ENCODE peak calls at places on chromosomes 1 and 21, in ten cellular contexts. N, O, I, E, K, J, W, A, U and L are unnamed samples.

GRCh38 chr1:83115785-83116184 is 883.1 kb downstream of the TTLL7 start:
- DNase-seq in I (no peak), W (no peak), O (no peak), U (no peak), J (no peak), E (no peak), N (no peak), A (no peak), K (no peak), L (no peak)

GRCh38 chr21:44706706-44707615 is 4.4 kb downstream of the TSPEAR start:
- DNase-seq in O (no peak), E (no peak), K (no peak), U (no peak), J (no peak), A (no peak), N (no peak), W (no peak), I (no peak), L (no peak)

GRCh38 chr21:44526096-44526997 is 13.6 kb downstream of the KRTAP10-1 start:
- DNase-seq in O (no peak), J (no peak), A (no peak), W (no peak), U (no peak), I (no peak), E (no peak), N (no peak), K (no peak), L (no peak)

GRCh38 chr1:117237701-117238413 is 27.1 kb upstream of the VTCN1 start:
- DNase-seq in U (no peak), W (peak; percentile 40), O (no peak), A (no peak), N (peak; percentile 61), I (no peak), E (peak; percentile 13), K (no peak), J (no peak), L (no peak)

GRCh38 chr1:60622486-60622885 is 459.9 kb upstream of the NFIA start:
- DNase-seq in U (no peak), J (no peak), K (no peak), W (no peak), N (no peak), A (no peak), O (no peak), E (no peak), I (no peak), L (no peak)

GRCh38 chr1:156598125-156598524 is 3.2 kb downstream of the GPATCH4 start:
- DNase-seq in I (no peak), J (no peak), N (no peak), W (no peak), K (no peak), O (no peak), U (no peak), E (no peak), A (no peak), L (no peak)

GRCh38 chr1:189662190-189662589 is 815.5 kb downstream of the BRINP3 start:
- DNase-seq in U (no peak), A (no peak), K (no peak), N (no peak), J (no peak), O (no peak), I (no peak), W (peak; percentile 51), E (no peak), L (no peak)

GRCh38 chr21:43864806-43865470 is at the start of gene AGPAT3:
- DNase-seq in I (peak; percentile 38), E (no peak), U (no peak), K (peak; percentile 62), A (no peak), J (no peak), O (peak; percentile 67), N (peak; percentile 51), W (no peak), L (no peak)

GRCh38 chr1:89990976-89991831 is 3.7 kb upstream of the ZNF326 start:
- DNase-seq in N (peak; percentile 34), O (no peak), J (no peak), E (no peak), U (no peak), I (no peak), W (peak; percentile 57), K (no peak), A (no peak), L (no peak)

GRCh38 chr1:224784606-224785328 is 144.7 kb upstream of the DNAH14 start:
- DNase-seq in E (no peak), A (no peak), I (no peak), O (no peak), U (no peak), W (peak; percentile 32), K (no peak), N (peak; percentile 86), J (no peak), L (no peak)

GRCh38 chr1:248858096-248858890 is 592 bp downstream of the ZNF692 start:
- DNase-seq in O (peak; percentile 84), I (no peak), A (peak; percentile 76), K (peak; percentile 58), U (peak; percentile 32), W (peak; percentile 65), E (peak; percentile 56), N (peak; percentile 90), J (peak; percentile 81), L (no peak)

GRCh38 chr1:26733392-26733791 is 37.6 kb downstream of the ARID1A start:
- DNase-seq in U (no peak), J (no peak), N (no peak), A (no peak), O (no peak), E (no peak), I (no peak), K (no peak), W (no peak), L (no peak)

GRCh38 chr1:43286533-43286932 is 1.2 kb upstream of the C1orf210 start:
- DNase-seq in J (no peak), I (no peak), N (no peak), O (no peak), U (no peak), K (no peak), E (no peak), A (no peak), W (no peak), L (no peak)

GRCh38 chr1:43284065-43284464 is 1.3 kb downstream of the C1orf210 start:
- DNase-seq in W (no peak), E (no peak), N (no peak), I (no peak), U (no peak), O (no peak), J (no peak), A (no peak), K (no peak), L (no peak)

GRCh38 chr1:43286115-43286514 is 734 bp upstream of the C1orf210 start:
- DNase-seq in U (no peak), W (no peak), N (no peak), A (no peak), J (no peak), K (no peak), E (no peak), I (no peak), O (no peak), L (no peak)

GRCh38 chr1:43285269-43285986 is at the start of gene C1orf210:
- DNase-seq in N (no peak), O (peak; percentile 94), U (no peak), J (peak; percentile 94), W (peak; percentile 83), K (no peak), I (no peak), E (no peak), A (peak; percentile 91), L (peak; percentile 87)

DNA sequence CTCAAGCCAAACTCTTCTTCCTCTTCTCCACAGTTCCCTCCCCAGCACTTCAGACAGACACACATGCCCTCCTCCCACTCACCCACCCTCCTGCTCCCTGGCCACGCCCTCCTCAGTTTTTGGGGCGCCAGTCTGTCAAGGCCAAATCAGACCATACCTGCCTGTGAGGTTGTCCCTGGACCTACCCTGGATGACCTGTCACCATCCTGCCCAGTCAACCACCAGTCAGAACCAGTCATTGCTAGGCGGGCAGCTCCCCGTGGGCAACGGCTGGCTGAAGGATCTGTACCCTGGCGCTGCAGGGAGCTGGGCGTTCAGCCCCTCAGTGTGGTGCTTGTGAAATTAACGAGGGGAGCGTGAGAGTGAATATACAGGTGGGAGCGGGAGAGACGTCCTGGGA is 670 bp downstream of the C1orf210 start:
- DNase-seq in K (no peak), J (no peak), N (no peak), A (no peak), E (no peak), I (no peak), W (no peak), O (no peak), U (no peak), L (no peak)
- H3K4me3 ChIP-seq in K (no peak overlapping the region), J (peak overlapping the region; percentile 18), N (no peak overlapping the region), A (no peak overlapping the region), E (no peak overlapping the region), I (no peak overlapping the region), W (peak overlapping the region; percentile 46), O (peak overlapping the region; percentile 35), U (no peak overlapping the region), L (no peak overlapping the region)

DNA sequence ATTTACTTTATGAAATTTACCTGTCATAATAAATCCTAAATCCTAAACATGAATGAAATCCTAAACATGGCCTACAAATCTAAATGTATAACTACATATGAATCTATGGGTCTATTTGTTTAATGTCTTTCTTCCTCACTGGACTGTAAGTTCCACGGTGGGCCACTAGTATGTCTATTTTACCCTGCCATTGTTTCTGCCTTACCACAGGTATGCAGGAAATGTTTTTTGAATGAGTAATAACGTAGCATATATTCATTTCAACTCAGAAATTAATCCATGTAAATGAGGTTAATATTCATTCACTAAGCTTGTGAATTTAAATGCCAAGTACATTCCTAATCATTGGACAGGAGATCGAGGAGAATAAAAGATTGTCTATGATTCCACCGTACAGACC is 35.3 kb downstream of the B3GALNT2 start:
- DNase-seq in W (peak; percentile 63), J (no peak), U (no peak), K (no peak), I (no peak), E (no peak), O (no peak), N (peak; percentile 46), A (no peak), L (no peak)
- H3K27me3 ChIP-seq in W (no peaks in the 10 kb centered on the region), J (no peaks in the 10 kb centered on the region), U (no peaks in the 10 kb centered on the region), K (no peaks in the 10 kb centered on the region), I (no peaks in the 10 kb centered on the region), E (no peaks in the 10 kb centered on the region), O (no peaks in the 10 kb centered on the region), N (no peaks in the 10 kb centered on the region), A (no peaks in the 10 kb centered on the region), L (no peaks in the 10 kb centered on the region)

GRCh38 chr1:47701283-47701682 is 263.4 kb downstream of the FOXD2 start:
- DNase-seq in E (no peak), I (no peak), U (no peak), J (no peak), N (no peak), W (no peak), A (no peak), O (no peak), K (no peak), L (no peak)
- H3K4me1 ChIP-seq in E (no peaks in the 10 kb centered on the region), I (no peaks in the 10 kb centered on the region), U (no peaks in the 10 kb centered on the region), J (no peaks in the 10 kb centered on the region), N (peaks cover 15% of the 10 kb centered on the region), W (peaks cover 5% of the 10 kb centered on the region), A (no peaks in the 10 kb centered on the region), O (peaks cover 8% of the 10 kb centered on the region), K (no peaks in the 10 kb centered on the region), L (no peaks in the 10 kb centered on the region)

DNA sequence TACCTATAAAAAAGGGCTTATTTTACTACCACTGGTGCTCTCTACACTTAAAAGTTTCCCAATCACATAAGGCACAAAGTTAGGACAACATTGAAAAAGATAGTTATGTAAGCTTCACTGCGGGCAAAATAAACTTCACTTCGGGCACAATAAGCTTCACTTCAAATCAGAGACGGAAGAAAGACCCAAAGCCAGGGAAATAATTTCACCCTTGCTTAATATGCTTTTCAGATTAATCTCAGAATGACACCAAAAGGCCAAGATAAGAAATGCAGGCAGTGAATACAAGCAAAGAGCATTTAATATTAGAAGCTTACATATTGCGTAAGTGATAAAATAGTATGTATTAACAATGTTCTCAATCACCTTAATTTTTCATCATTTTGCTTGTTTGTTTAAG is 444.2 kb downstream of the SETD4 start:
- DNase-seq in I (no peak), J (no peak), N (peak; percentile 56), E (no peak), W (peak; percentile 40), O (no peak), K (peak; percentile 29), A (no peak), U (peak; percentile 13), L (no peak)
- H3K4me3 ChIP-seq in I (no peak overlapping the region), J (no peak overlapping the region), N (no peak overlapping the region), E (no peak overlapping the region), W (no peak overlapping the region), O (no peak overlapping the region), K (no peak overlapping the region), A (no peak overlapping the region), U (no peak overlapping the region), L (no peak overlapping the region)